ENCODE peak calls at places on chromosomes 3 and 15, in four cellular contexts. G is H9, M is mesenchymal stem cell, J is trophoblast cell. I is an unnamed sample.

GRCh38 chr15:65368300-65368617 is 9.5 kb downstream of the IGDCC3 start:
- DNase-seq in G (peak; percentile 77), M (no peak), J (no peak), I (peak; percentile 83)

GRCh38 chr15:48451241-48451640 is 120.0 kb downstream of the DUT start:
- DNase-seq in M (no peak), J (no peak), G (no peak), I (no peak)

GRCh38 chr3:183537295-183537730 is 18.2 kb downstream of the KLHL6 start:
- DNase-seq in J (peak; percentile 51), M (peak; percentile 54), G (no peak), I (no peak)

GRCh38 chr3:149004622-149005021 is 13.3 kb downstream of the GYG1 start:
- DNase-seq in M (peak; percentile 39), G (no peak), J (peak; percentile 23), I (no peak)

GRCh38 chr15:99720533-99720932 is 12.7 kb downstream of the LYSMD4 start:
- DNase-seq in J (peak; percentile 55), M (no peak), G (no peak), I (no peak)

GRCh38 chr15:101054991-101055390 is 135.8 kb downstream of the LRRK1 start:
- DNase-seq in J (peak; percentile 78), G (no peak), M (no peak), I (no peak)

GRCh38 chr15:51076898-51077564 is 17.7 kb downstream of the TNFAIP8L3 start:
- DNase-seq in G (peak; percentile 86), J (peak; percentile 16), M (peak; percentile 12), I (no peak)

GRCh38 chr3:194283218-194284006 is 67.7 kb downstream of the CPN2 start:
- DNase-seq in J (no peak), G (peak; percentile 15), M (no peak), I (no peak)

GRCh38 chr3:86785381-86785780 is 205.6 kb downstream of the VGLL3 start:
- DNase-seq in M (peak; percentile 19), G (no peak), J (peak; percentile 32), I (no peak)

GRCh38 chr3:151428386-151428785 is 32.5 kb downstream of the IGSF10 start:
- DNase-seq in G (no peak), J (no peak), M (no peak), I (no peak)

GRCh38 chr3:194938845-194939531 is 253.3 kb downstream of the FAM43A start:
- DNase-seq in M (no peak), J (no peak), G (no peak), I (no peak)

GRCh38 chr15:65960586-65960985 is 91.3 kb downstream of the RAB11A start:
- DNase-seq in G (no peak), J (no peak), M (no peak), I (no peak)

GRCh38 chr3:102090646-102091045 is 241.3 kb downstream of the NFKBIZ start:
- DNase-seq in J (no peak), M (peak; percentile 79), G (no peak), I (no peak)

GRCh38 chr3:36214460-36214859 is 165.8 kb upstream of the STAC start:
- DNase-seq in J (no peak), M (no peak), G (no peak), I (no peak)
- H2AFZ ChIP-seq in J (no peak overlapping the region), M (no peak overlapping the region), G (no peak overlapping the region), I (no peak overlapping the region)

GRCh38 chr3:159416854-159417253 is 571.8 kb upstream of the IL12A start:
- DNase-seq in M (peak; percentile 21), G (no peak), J (no peak), I (no peak)

GRCh38 chr3:159413319-159413718 is 575.3 kb upstream of the IL12A start:
- DNase-seq in G (no peak), M (no peak), J (no peak), I (no peak)

GRCh38 chr3:159418571-159419526 is 569.8 kb upstream of the IL12A start:
- DNase-seq in M (peak; percentile 77), J (peak; percentile 60), G (no peak), I (no peak)

GRCh38 chr3:159417761-159418160 is 570.9 kb upstream of the IL12A start:
- DNase-seq in M (peak; percentile 13), J (no peak), G (no peak), I (no peak)
- H2BK12ac ChIP-seq in M (peak overlapping the region; percentile 45), J (no peak overlapping the region), G (no peak overlapping the region), I (no peak overlapping the region)

DNA sequence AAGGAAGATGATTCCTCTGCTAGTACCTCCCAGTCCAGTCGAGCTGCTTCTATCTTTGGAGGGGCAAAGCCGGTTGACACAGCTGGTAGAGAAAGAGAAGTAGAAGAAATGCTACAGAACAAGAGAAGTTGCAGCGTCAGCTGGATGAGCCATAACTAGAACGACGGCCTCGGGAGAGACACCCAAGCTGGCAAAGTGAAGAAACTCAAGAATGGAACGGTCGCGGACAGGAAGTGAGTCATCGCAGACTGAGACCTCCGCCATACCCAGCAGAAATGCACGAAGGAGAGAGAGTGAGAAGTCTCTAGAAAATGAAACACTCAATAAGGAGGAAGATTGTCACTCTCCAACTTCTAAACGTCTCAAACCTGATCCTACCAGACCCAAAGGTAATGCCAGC is 19.0 kb upstream of the PARP14 start:
- DNase-seq in J (peak; percentile 63), M (no peak), G (no peak), I (no peak)
- H2AFZ ChIP-seq in J (no peak overlapping the region), M (no peak overlapping the region), G (no peak overlapping the region), I (peak overlapping the region; percentile 24)

DNA sequence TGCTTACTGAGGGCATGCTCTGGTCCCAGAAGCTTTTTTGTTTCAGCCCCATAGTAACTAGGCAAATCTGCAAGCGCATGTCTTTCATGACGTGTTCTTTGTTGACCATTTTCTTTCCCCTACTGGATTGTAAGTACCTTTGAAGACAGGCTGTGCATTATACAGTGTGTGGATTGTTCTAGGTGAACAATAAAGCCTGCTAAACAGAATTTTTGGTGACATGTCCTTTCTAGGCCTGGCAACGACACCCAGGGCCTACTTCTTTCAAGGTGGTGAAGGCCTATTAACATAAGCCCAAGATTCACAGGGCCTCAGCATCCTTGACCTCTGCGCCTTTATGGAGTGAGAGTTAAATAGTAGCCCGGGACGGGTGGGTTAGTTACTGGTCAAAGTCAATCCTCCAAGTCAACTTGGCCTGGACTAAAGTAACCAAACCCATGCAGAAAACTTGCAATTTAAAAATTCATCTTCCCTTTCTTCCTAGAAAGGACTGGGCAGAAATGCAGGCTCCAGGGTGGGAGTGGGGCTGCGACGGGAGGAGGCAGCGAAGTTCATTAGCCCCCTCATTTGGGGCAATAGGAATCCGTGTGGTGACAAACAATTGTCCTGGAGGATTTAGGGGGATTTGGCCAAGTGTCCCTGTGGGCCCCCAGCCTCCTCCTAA is 37.6 kb upstream of the TRIM71 start:
- DNase-seq in J (no peak), G (peak; percentile 39), M (no peak), I (no peak)
- H2BK12ac ChIP-seq in J (peak overlapping the region; percentile 82), G (peak overlapping the region; percentile 82), M (no peak overlapping the region), I (no peak overlapping the region)